ENCODE peak calls at places on chromosome 6, in seven cellular contexts. S is spleen, C is prostate gland, E is Caki2, M is choroid plexus epithelial cell, Z is AG10803, R is GM13976. V is an unnamed sample.

GRCh38 chr6:6595946-6596345 is 7.4 kb downstream of the LY86 start:
- DNase-seq in S (no peak), C (no peak), E (no peak), M (no peak), Z (no peak), R (no peak), V (no peak)

GRCh38 chr6:41443616-41444525 is 102.3 kb upstream of the FOXP4 start:
- DNase-seq in S (no peak), C (no peak), E (no peak), M (peak; percentile 39), Z (no peak), R (no peak), V (peak; percentile 41)

GRCh38 chr6:149306967-149307366 is 10.5 kb upstream of the TAB2 start:
- DNase-seq in S (no peak), C (no peak), E (no peak), M (peak; percentile 78), Z (peak; percentile 29), R (no peak), V (no peak)

GRCh38 chr6:124057448-124057847 is 253.8 kb downstream of the NKAIN2 start:
- DNase-seq in S (no peak), C (no peak), E (no peak), M (no peak), Z (no peak), R (no peak), V (no peak)

GRCh38 chr6:88761237-88762031 is 202.0 kb downstream of the RNGTT start:
- DNase-seq in S (no peak), C (no peak), E (no peak), M (no peak), Z (no peak), R (peak; percentile 27), V (no peak)

GRCh38 chr6:13729891-13730290 is 18.3 kb upstream of the RANBP9 start:
- DNase-seq in S (no peak), C (no peak), E (no peak), M (peak; percentile 60), Z (peak; percentile 73), R (no peak), V (no peak)

GRCh38 chr6:124356276-124356810 is 552.7 kb downstream of the NKAIN2 start:
- DNase-seq in S (no peak), C (no peak), E (no peak), M (no peak), Z (no peak), R (no peak), V (no peak)

GRCh38 chr6:113414511-113414910 is 442.6 kb upstream of the MARCKS start:
- DNase-seq in S (no peak), C (peak; percentile 28), E (peak; percentile 44), M (peak; percentile 78), Z (peak; percentile 78), R (no peak), V (peak; percentile 35)

GRCh38 chr6:15246217-15247211 is 645 bp downstream of the JARID2 start:
- DNase-seq in S (peak; percentile 25), C (no peak), E (peak; percentile 12), M (peak; percentile 32), Z (no peak), R (no peak), V (no peak)

GRCh38 chr6:45420083-45420908 is 42.6 kb upstream of the SUPT3H start:
- DNase-seq in S (peak; percentile 77), C (peak; percentile 7), E (peak; percentile 58), M (peak; percentile 77), Z (peak; percentile 60), R (peak; percentile 20), V (peak; percentile 21)

GRCh38 chr6:26629373-26629772 is 30.2 kb downstream of the ZNF322 start:
- DNase-seq in S (no peak), C (no peak), E (no peak), M (no peak), Z (no peak), R (no peak), V (no peak)

GRCh38 chr6:43283514-43283901 is 14.6 kb upstream of the SLC22A7 start:
- DNase-seq in S (no peak), C (no peak), E (no peak), M (no peak), Z (no peak), R (no peak), V (no peak)

GRCh38 chr6:155252581-155252980 is 11.2 kb upstream of the CLDN20 start:
- DNase-seq in S (no peak), C (no peak), E (no peak), M (no peak), Z (no peak), R (no peak), V (no peak)

GRCh38 chr6:16671302-16672289 is 89.7 kb downstream of the ATXN1 start:
- DNase-seq in S (no peak), C (no peak), E (no peak), M (no peak), Z (no peak), R (no peak), V (no peak)

GRCh38 chr6:89997456-89998445 is 103.5 kb downstream of the GJA10 start:
- DNase-seq in S (no peak), C (peak; percentile 23), E (no peak), M (peak; percentile 7), Z (peak; percentile 87), R (no peak), V (peak; percentile 34)

GRCh38 chr6:39260451-39260850 is 31.2 kb upstream of the KCNK5 start:
- DNase-seq in S (no peak), C (no peak), E (no peak), M (no peak), Z (no peak), R (no peak), V (no peak)

GRCh38 chr6:72826033-72826432 is 204.2 kb downstream of the KCNQ5 start:
- DNase-seq in S (no peak), C (no peak), E (no peak), M (peak; percentile 4), Z (no peak), R (no peak), V (no peak)

GRCh38 chr6:128186724-128187123 is 285.9 kb upstream of the THEMIS start:
- DNase-seq in S (no peak), C (no peak), E (no peak), M (peak; percentile 46), Z (no peak), R (no peak), V (no peak)